ENCODE peak calls at places on chromosomes 12 and 14, in eight cellular contexts. D is activated B cell treated with CpG ODN at 0.5 μM for 24 hours, N is breast epithelium, R is cardiac fibroblast, W is transverse colon, I is A673, Z is suprapubic skin, K is sigmoid colon. T is an unnamed sample.

GRCh38 chr12:93990832-93991748 is 157.3 kb upstream of the PLXNC1 start:
- DNase-seq in D (no peak), N (no peak), R (peak), W (no peak), I (peak), Z (no peak), K (peak), T (no peak)

GRCh38 chr14:36028218-36028617 is 148.3 kb downstream of the PTCSC3 start:
- DNase-seq in D (no peak), N (no peak), R (no peak), W (no peak), I (peak), Z (no peak), K (no peak), T (no peak)

GRCh38 chr14:74636424-74637183 is 24.6 kb upstream of the LTBP2 start:
- DNase-seq in D (no peak), N (peak), R (no peak), W (no peak), I (no peak), Z (no peak), K (no peak), T (no peak)

GRCh38 chr12:40104461-40105264 is 1.2 kb downstream of the SLC2A13 start:
- DNase-seq in D (no peak), N (no peak), R (no peak), W (peak), I (peak), Z (peak), K (peak), T (no peak)

GRCh38 chr14:23381871-23382270 is 5.0 kb downstream of the CMTM5 start:
- DNase-seq in D (no peak), N (no peak), R (no peak), W (no peak), I (no peak), Z (no peak), K (no peak), T (no peak)

GRCh38 chr12:27014859-27015729 is 910 bp upstream of the TM7SF3 start:
- DNase-seq in D (no peak), N (no peak), R (no peak), W (no peak), I (no peak), Z (no peak), K (no peak), T (no peak)

GRCh38 chr12:112524676-112525425 is 106.1 kb downstream of the PTPN11 start:
- DNase-seq in D (no peak), N (no peak), R (peak), W (no peak), I (no peak), Z (no peak), K (no peak), T (no peak)

GRCh38 chr12:34402899-34403705 is 380.8 kb downstream of the ALG10 start:
- DNase-seq in D (peak), N (peak), R (no peak), W (peak), I (no peak), Z (peak), K (peak), T (no peak)

GRCh38 chr12:25943940-25944339 is 14.5 kb upstream of the RASSF8 start:
- DNase-seq in D (no peak), N (no peak), R (no peak), W (no peak), I (no peak), Z (no peak), K (no peak), T (no peak)

GRCh38 chr14:58298477-58298879 is at the start of gene ARID4A:
- DNase-seq in D (peak), N (no peak), R (no peak), W (peak), I (no peak), Z (peak), K (peak), T (no peak)

GRCh38 chr14:61154606-61155005 is 126.5 kb downstream of the TMEM30B start:
- DNase-seq in D (no peak), N (no peak), R (no peak), W (no peak), I (peak), Z (no peak), K (no peak), T (no peak)

GRCh38 chr14:79298373-79298772 is 912.9 kb downstream of the DIO2 start:
- DNase-seq in D (no peak), N (no peak), R (no peak), W (no peak), I (no peak), Z (no peak), K (no peak), T (no peak)

GRCh38 chr14:39430762-39431415 is 1.3 kb downstream of the FBXO33 start:
- DNase-seq in D (no peak), N (no peak), R (peak), W (no peak), I (peak), Z (no peak), K (peak), T (no peak)

DNA sequence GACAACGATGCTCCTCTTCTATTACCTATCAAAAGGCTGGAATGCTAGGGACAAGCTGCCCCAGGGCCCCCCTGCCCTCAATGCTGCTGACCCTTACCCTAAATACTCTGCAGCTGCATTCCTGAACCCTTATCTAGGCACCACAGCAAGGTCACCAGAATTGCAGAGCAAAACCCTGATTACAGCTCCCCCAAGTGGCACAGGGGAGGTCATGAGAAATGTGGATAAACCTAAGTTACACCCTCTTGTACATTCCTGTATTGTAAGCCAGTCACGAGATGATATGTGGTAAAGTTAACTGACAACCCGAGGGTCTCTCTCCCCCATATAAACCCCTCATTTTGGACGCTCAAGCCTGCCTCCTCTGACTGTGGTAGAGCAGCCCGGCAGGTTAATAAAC is 411.8 kb upstream of the STXBP6 start:
- DNase-seq in D (no peak), N (no peak), R (no peak), W (no peak), I (no peak), Z (no peak), K (no peak), T (no peak)
- TF ChIP-seq CTCF in D (no peak), N (no peak), R (no peak), W (no peak), I (peak), Z (no peak), K (no peak), T (no peak)

GRCh38 chr12:114674201-114675047 is 9.6 kb downstream of the TBX3 start:
- DNase-seq in D (no peak), N (no peak), R (no peak), W (no peak), I (no peak), Z (no peak), K (no peak), T (no peak)
- TF ChIP-seq CTCF in D (no peak), N (no peak), R (no peak), W (no peak), I (no peak), Z (no peak), K (no peak), T (no peak)

DNA sequence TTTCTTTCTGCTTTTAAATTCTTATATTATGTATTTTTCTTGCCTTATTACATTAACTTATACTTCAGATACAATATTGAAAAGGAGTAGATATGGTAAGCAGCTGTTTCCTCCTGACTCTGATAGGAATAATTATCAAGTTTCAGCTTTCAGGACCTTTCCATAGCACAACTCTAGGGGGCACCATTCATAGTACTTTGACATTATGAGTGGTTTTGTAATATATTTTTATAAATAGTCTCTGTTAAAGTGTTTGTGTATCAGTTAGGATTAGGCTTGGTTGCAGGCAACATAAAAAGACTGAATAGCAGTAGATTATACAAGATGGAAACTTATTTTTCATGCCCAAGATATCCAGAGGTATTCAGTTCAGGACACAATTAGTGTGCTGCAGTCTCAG is 27.9 kb upstream of the PARP11 start:
- DNase-seq in D (no peak), N (no peak), R (no peak), W (no peak), I (no peak), Z (no peak), K (no peak), T (no peak)
- TF ChIP-seq CTCF in D (no peak), N (no peak), R (no peak), W (no peak), I (no peak), Z (no peak), K (no peak), T (no peak)

GRCh38 chr12:98741229-98741614 is 96.1 kb downstream of the APAF1 start:
- DNase-seq in D (no peak), N (no peak), R (no peak), W (no peak), I (no peak), Z (no peak), K (no peak), T (no peak)

GRCh38 chr12:98744692-98745091 is 99.6 kb downstream of the APAF1 start:
- DNase-seq in D (no peak), N (no peak), R (peak), W (no peak), I (peak), Z (no peak), K (no peak), T (no peak)

GRCh38 chr12:98741615-98742265 is 96.7 kb downstream of the APAF1 start:
- DNase-seq in D (no peak), N (no peak), R (no peak), W (no peak), I (peak), Z (no peak), K (no peak), T (no peak)

GRCh38 chr12:98745578-98746391 is 100.7 kb downstream of the APAF1 start:
- DNase-seq in D (no peak), N (no peak), R (peak), W (no peak), I (no peak), Z (no peak), K (no peak), T (no peak)

DNA sequence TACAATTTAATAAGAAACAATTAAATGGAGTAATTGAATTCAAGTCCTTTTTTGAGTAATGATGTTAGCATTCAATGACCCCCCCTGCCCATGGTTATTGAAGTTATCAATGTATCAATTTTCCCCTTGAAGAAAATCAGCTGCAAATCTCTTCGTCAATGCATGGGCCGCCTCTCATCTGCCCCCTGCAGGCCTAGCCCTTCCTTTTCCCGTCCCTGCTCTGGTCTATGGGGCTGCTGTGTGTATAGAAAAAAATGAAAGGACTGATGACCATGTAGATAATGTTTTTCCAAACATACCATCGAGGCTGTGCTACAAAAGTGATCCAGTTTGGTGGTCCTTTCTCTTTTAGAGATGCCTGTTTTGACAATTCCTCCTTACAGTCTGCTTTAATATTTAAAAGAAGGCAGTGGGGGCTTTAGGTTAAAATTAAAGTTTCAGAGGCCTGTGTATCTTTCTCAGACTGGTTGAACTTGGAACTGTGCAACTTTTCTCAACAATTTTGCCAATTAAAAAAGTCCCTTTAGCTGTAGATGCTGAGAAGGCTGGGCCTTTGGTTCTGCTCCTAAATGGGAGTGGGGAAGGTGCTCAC is 98.4 kb downstream of the APAF1 start:
- DNase-seq in D (no peak), N (no peak), R (peak), W (no peak), I (peak), Z (no peak), K (no peak), T (no peak)
- TF ChIP-seq CTCF in D (no peak), N (no peak), R (peak), W (no peak), I (peak), Z (no peak), K (no peak), T (peak)

DNA sequence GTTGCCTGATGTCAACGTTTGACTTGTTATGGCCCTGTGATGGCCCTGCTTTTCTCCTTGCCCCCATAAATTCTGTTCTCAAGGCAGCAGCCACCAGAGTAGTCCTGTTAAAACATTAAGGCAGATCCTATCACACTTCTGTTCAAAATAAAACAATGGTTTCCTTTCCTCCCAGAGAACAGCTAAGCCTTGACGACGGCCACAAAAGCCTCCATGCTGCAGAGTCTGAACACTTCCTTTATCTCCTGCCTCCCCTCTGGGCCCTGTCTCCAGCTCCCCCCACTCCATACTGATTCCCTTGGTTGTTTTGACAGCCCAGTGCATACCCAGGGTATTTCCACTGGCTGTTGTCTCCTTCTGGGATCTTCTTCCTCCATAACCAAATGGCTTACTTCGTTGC is 618.1 kb downstream of the MED13L start:
- DNase-seq in D (no peak), N (no peak), R (no peak), W (no peak), I (no peak), Z (no peak), K (no peak), T (no peak)
- TF ChIP-seq CTCF in D (no peak), N (no peak), R (no peak), W (no peak), I (no peak), Z (no peak), K (no peak), T (no peak)

GRCh38 chr12:123233505-123234299 is 466 bp downstream of the MTRFR start:
- DNase-seq in D (no peak), N (no peak), R (no peak), W (no peak), I (peak), Z (no peak), K (no peak), T (no peak)

GRCh38 chr12:123238961-123239360 is 5.7 kb downstream of the MTRFR start:
- DNase-seq in D (no peak), N (no peak), R (no peak), W (no peak), I (no peak), Z (no peak), K (no peak), T (no peak)

GRCh38 chr12:123237646-123238329 is 4.6 kb downstream of the MTRFR start:
- DNase-seq in D (peak), N (no peak), R (peak), W (peak), I (peak), Z (peak), K (peak), T (peak)

GRCh38 chr12:123242083-123242904 is 9.1 kb downstream of the MTRFR start:
- DNase-seq in D (no peak), N (no peak), R (no peak), W (no peak), I (peak), Z (no peak), K (no peak), T (no peak)

GRCh38 chr12:123238330-123238682 is 5.1 kb downstream of the MTRFR start:
- DNase-seq in D (no peak), N (no peak), R (no peak), W (no peak), I (no peak), Z (no peak), K (no peak), T (no peak)
- TF ChIP-seq CTCF in D (no peak), N (no peak), R (no peak), W (no peak), I (no peak), Z (no peak), K (no peak), T (no peak)

T was measured in HL-60.